ENCODE peak calls at places on chromosomes 12 and 14, in seven cellular contexts. H is dorsolateral prefrontal cortex; U is KBM-7; P is NCI-H2081; C is mammary epithelial cell; Z is stimulated activated CD4-positive, alpha-beta T cell treated with anti-CD3 and anti-CD28 coated beads, Interleukin-1b, Interleukin-23, amount 100 ng/mL, for 4 hours; F is T47D. K is an unnamed sample.

GRCh38 chr12:13367973-13368372 is 171.4 kb downstream of the EMP1 start:
- DNase-seq in H (peak), U (no peak), P (no peak), C (no peak), Z (no peak), F (no peak), K (no peak)

GRCh38 chr14:104524726-104525125 is 54.8 kb upstream of the C14orf180 start:
- DNase-seq in H (no peak), U (no peak), P (no peak), C (no peak), Z (no peak), F (no peak), K (no peak)

GRCh38 chr12:123843912-123844748 is 82.0 kb downstream of the DNAH10 start:
- DNase-seq in H (no peak), U (peak), P (no peak), C (peak), Z (no peak), F (no peak), K (no peak)

GRCh38 chr12:42482820-42483533 is 106.6 kb downstream of the PRICKLE1 start:
- DNase-seq in H (peak), U (peak), P (peak), C (peak), Z (peak), F (peak), K (peak)

GRCh38 chr12:5163661-5164060 is 120.0 kb downstream of the KCNA5 start:
- DNase-seq in H (no peak), U (no peak), P (no peak), C (peak), Z (no peak), F (no peak), K (peak)

GRCh38 chr12:102527256-102527720 is 46.9 kb upstream of the IGF1 start:
- DNase-seq in H (no peak), U (no peak), P (no peak), C (no peak), Z (no peak), F (no peak), K (peak)

GRCh38 chr12:80509781-80510556 is 65.9 kb downstream of the PTPRQ start:
- DNase-seq in H (no peak), U (no peak), P (peak), C (peak), Z (no peak), F (no peak), K (no peak)

GRCh38 chr14:100902295-100902694 is 1.2 kb downstream of the RTL1 start:
- DNase-seq in H (no peak), U (peak), P (no peak), C (no peak), Z (no peak), F (peak), K (peak)

GRCh38 chr12:117272690-117273089 is 82.4 kb upstream of the FBXO21 start:
- DNase-seq in H (no peak), U (no peak), P (no peak), C (no peak), Z (no peak), F (no peak), K (no peak)